ENCODE peak calls at places on chromosomes 7 and 10, in four cellular contexts. E is NCI-H345, R is upper lobe of right lung, X is GM12878. K is an unnamed sample.
A peak's percentile ranks its signal among the peaks of the same experiment; 100 is the strongest.

GRCh38 chr7:39633563-39634550 is 10.5 kb downstream of the RALA start:
- DNase-seq in X (no peak), E (no peak), R (no peak), K (no peak)

GRCh38 chr7:68547181-68547580 is 1051.1 kb upstream of the AUTS2 start:
- DNase-seq in E (no peak), X (no peak), R (no peak), K (no peak)

GRCh38 chr10:21401196-21401595 is 124.3 kb downstream of the SKIDA1 start:
- DNase-seq in R (no peak), E (no peak), X (no peak), K (no peak)

GRCh38 chr10:11875499-11876281 is 52.5 kb downstream of the PROSER2 start:
- DNase-seq in E (no peak), X (no peak), R (peak; percentile 93), K (peak; percentile 51)

GRCh38 chr7:86469680-86470295 is 173.9 kb upstream of the GRM3 start:
- DNase-seq in X (peak; percentile 27), R (no peak), E (peak; percentile 60), K (peak; percentile 25)

GRCh38 chr7:108347616-108348015 is 108.6 kb downstream of the NRCAM start:
- DNase-seq in R (no peak), E (no peak), X (no peak), K (no peak)

GRCh38 chr10:43137701-43137970 is 609 bp upstream of the CSGALNACT2 start:
- DNase-seq in E (peak; percentile 18), X (no peak), R (peak; percentile 81), K (no peak)

GRCh38 chr7:129089521-129090212 is 34.8 kb upstream of the TNPO3 start:
- DNase-seq in R (no peak), X (peak; percentile 55), E (no peak), K (no peak)

GRCh38 chr10:70927221-70927943 is 39.0 kb upstream of the PCBD1 start:
- DNase-seq in E (no peak), X (no peak), R (no peak), K (no peak)

GRCh38 chr7:7103343-7104313 is 78.7 kb upstream of the C1GALT1 start:
- DNase-seq in X (peak; percentile 7), E (peak; percentile 59), R (no peak), K (no peak)

GRCh38 chr7:14218338-14218737 is 228.9 kb upstream of the ETV1 start:
- DNase-seq in R (no peak), X (no peak), E (no peak), K (no peak)

GRCh38 chr7:121329460-121330052 is 756 bp downstream of the WNT16 start:
- DNase-seq in R (peak; percentile 64), X (no peak), E (peak; percentile 55), K (no peak)

GRCh38 chr10:121539757-121540156 is 58.5 kb downstream of the FGFR2 start:
- DNase-seq in E (no peak), R (no peak), X (no peak), K (no peak)

GRCh38 chr10:137031-137430 is 1.8 kb downstream of the ZMYND11 start:
- DNase-seq in R (no peak), X (no peak), E (peak; percentile 35), K (no peak)

GRCh38 chr7:431658-432111 is 88.0 kb downstream of the PDGFA start:
- DNase-seq in R (no peak), E (no peak), X (no peak), K (no peak)

GRCh38 chr10:132412316-132413192 is 15.6 kb downstream of the PWWP2B start:
- DNase-seq in E (no peak), X (no peak), R (peak; percentile 68), K (no peak)

K was measured in omental fat pad.